ENCODE peak calls at places on chromosomes 3 and 15, in eight cellular contexts. F is NCI-H345; Y is transverse colon; D is activated CD8-positive, alpha-beta memory T cell treated with anti-CD3 and anti-CD28 coated beads, Interleukin-2, amount 50 U/mL, for 4 hours; X is COR-L47; T is activated CD4-positive, alpha-beta T cell treated with anti-CD3 and anti-CD28 coated beads, Interleukin-2, amount 50 U/mL, for 48 hours; J is anterior cingulate cortex; K is hypothalamus. S is an unnamed sample.

GRCh38 chr15:90053685-90054466 is 48.4 kb downstream of the IDH2 start:
- DNase-seq in X (no peak), T (no peak), F (no peak), K (no peak), D (no peak), J (no peak), Y (no peak), S (no peak)

GRCh38 chr3:117726776-117727175 is 1017.2 kb downstream of the TUSC7 start:
- DNase-seq in K (no peak), J (no peak), X (no peak), F (no peak), T (no peak), D (no peak), Y (no peak), S (no peak)

GRCh38 chr3:168457973-168458539 is 362.3 kb upstream of the GOLIM4 start:
- DNase-seq in T (no peak), X (peak), D (no peak), Y (no peak), K (no peak), F (peak), J (no peak), S (no peak)

GRCh38 chr3:112302061-112302830 is 8.2 kb upstream of the SLC9C1 start:
- DNase-seq in J (no peak), Y (no peak), X (no peak), T (no peak), F (no peak), D (no peak), K (no peak), S (no peak)

GRCh38 chr15:65789759-65790158 is 2.3 kb downstream of the DENND4A start:
- DNase-seq in D (no peak), J (no peak), X (no peak), K (no peak), Y (no peak), T (no peak), F (no peak), S (no peak)

GRCh38 chr15:66995257-66995656 is 70.1 kb upstream of the SMAD3 start:
- DNase-seq in F (no peak), T (no peak), X (no peak), K (no peak), Y (no peak), D (no peak), J (no peak), S (no peak)

GRCh38 chr15:29765234-29765841 is 56.9 kb downstream of the TJP1 start:
- DNase-seq in D (no peak), F (no peak), T (no peak), Y (no peak), K (no peak), J (no peak), X (no peak), S (no peak)

GRCh38 chr15:62059108-62059817 is 984 bp downstream of the VPS13C start:
- DNase-seq in T (no peak), K (no peak), J (no peak), Y (no peak), X (no peak), F (no peak), D (no peak), S (no peak)

GRCh38 chr3:117865338-117865737 is 1155.8 kb downstream of the TUSC7 start:
- DNase-seq in J (no peak), K (no peak), Y (no peak), D (no peak), T (no peak), X (no peak), F (no peak), S (no peak)

GRCh38 chr3:20511863-20512262 is 325.9 kb upstream of the SGO1 start:
- DNase-seq in D (no peak), J (peak), K (no peak), T (no peak), Y (no peak), X (peak), F (peak), S (no peak)

GRCh38 chr3:128317698-128318231 is 148.9 kb downstream of the DNAJB8 start:
- DNase-seq in J (peak), D (no peak), T (no peak), Y (no peak), K (no peak), X (no peak), F (no peak), S (no peak)

GRCh38 chr3:25904248-25904647 is 114.4 kb downstream of the OXSM start:
- DNase-seq in T (no peak), J (peak), K (peak), X (peak), Y (no peak), D (no peak), F (peak), S (no peak)

GRCh38 chr15:74274485-74275038 is 38.4 kb downstream of the CCDC33 start:
- DNase-seq in Y (no peak), X (no peak), F (no peak), J (no peak), T (no peak), D (no peak), K (no peak), S (no peak)

GRCh38 chr15:42811435-42811834 is 74.5 kb upstream of the CDAN1 start:
- DNase-seq in F (no peak), Y (no peak), T (no peak), D (no peak), X (no peak), J (no peak), K (no peak), S (no peak)

GRCh38 chr15:52780172-52780980 is 9.8 kb downstream of the ONECUT1 start:
- DNase-seq in D (peak), T (peak), K (peak), X (peak), J (peak), Y (peak), F (peak), S (peak)

GRCh38 chr3:14587733-14588360 is 47.7 kb upstream of the GRIP2 start:
- DNase-seq in J (no peak), F (no peak), D (no peak), X (no peak), T (no peak), K (no peak), Y (no peak), S (no peak)

GRCh38 chr3:101780661-101781060 is 1.6 kb downstream of the NXPE3 start:
- DNase-seq in K (peak), X (no peak), D (no peak), Y (no peak), J (peak), F (no peak), T (no peak), S (no peak)

GRCh38 chr3:138417559-138417982 is 16.8 kb upstream of the ESYT3 start:
- DNase-seq in D (peak), J (peak), K (peak), X (peak), F (peak), Y (peak), T (peak), S (peak)

GRCh38 chr3:99965681-99966408 is 148.2 kb downstream of the CMSS1 start:
- DNase-seq in X (no peak), J (no peak), D (no peak), K (no peak), T (no peak), Y (no peak), F (no peak), S (no peak)

GRCh38 chr3:13411186-13411860 is 8.8 kb downstream of the NUP210 start:
- DNase-seq in Y (no peak), J (no peak), K (no peak), T (no peak), F (peak), X (no peak), D (no peak), S (no peak)

GRCh38 chr3:186882125-186882524 is 39.6 kb downstream of the ADIPOQ start:
- DNase-seq in T (no peak), F (no peak), K (no peak), Y (no peak), X (no peak), J (no peak), D (no peak), S (peak)

GRCh38 chr3:146313411-146314111 is 62.7 kb upstream of the PLSCR4 start:
- DNase-seq in Y (no peak), J (no peak), K (no peak), F (no peak), D (no peak), T (no peak), X (no peak), S (no peak)

GRCh38 chr3:25992606-25993005 is 202.7 kb downstream of the OXSM start:
- DNase-seq in K (no peak), J (no peak), F (no peak), X (no peak), T (no peak), D (no peak), Y (no peak), S (no peak)

GRCh38 chr3:141940204-141940776 is 63.8 kb downstream of the ATP1B3 start:
- DNase-seq in X (peak), K (peak), J (peak), D (no peak), F (peak), T (peak), Y (peak), S (peak)

GRCh38 chr3:145696011-145696410 is 465.0 kb downstream of the PLOD2 start:
- DNase-seq in J (no peak), F (no peak), K (no peak), D (no peak), Y (no peak), T (no peak), X (no peak), S (no peak)

GRCh38 chr15:33374181-33375006 is 63.6 kb downstream of the RYR3 start:
- DNase-seq in T (no peak), F (no peak), J (no peak), K (no peak), X (no peak), D (no peak), Y (no peak), S (no peak)

GRCh38 chr3:193605876-193606275 is 12.9 kb downstream of the OPA1 start:
- DNase-seq in X (peak), D (peak), F (peak), J (no peak), T (peak), K (peak), Y (peak), S (peak)

GRCh38 chr3:38334142-38334541 is 12.4 kb upstream of the XYLB start:
- DNase-seq in D (no peak), J (no peak), F (no peak), X (no peak), K (no peak), Y (no peak), T (no peak), S (no peak)

GRCh38 chr3:146547235-146547835 is 2.9 kb upstream of the PLSCR1 start:
- DNase-seq in K (no peak), D (no peak), J (no peak), T (no peak), Y (no peak), X (no peak), F (no peak), S (no peak)

GRCh38 chr15:73964736-73965093 is 27.4 kb downstream of the STOML1 start:
- DNase-seq in K (peak), J (peak), F (peak), X (peak), Y (peak), T (peak), D (peak), S (peak)

GRCh38 chr15:63296195-63296594 is 18.8 kb downstream of the APH1B start:
- DNase-seq in K (no peak), Y (no peak), F (peak), T (no peak), X (no peak), D (no peak), J (no peak), S (no peak)

GRCh38 chr3:159604151-159604581 is 384.5 kb upstream of the IL12A start:
- DNase-seq in J (no peak), Y (no peak), X (no peak), F (no peak), T (no peak), D (no peak), K (no peak), S (no peak)

S was measured in T-helper 2 cell treated with Interferon-gamma antibody and Interleukin-4, amounts not matched to agents 5 μg/mL and 100 μg/mL, for 36 hours.